ENCODE peak calls at places on chromosomes 6 and 20, in eight cellular contexts. T, H, Y, L, G, X, M and I are unnamed samples.

GRCh38 chr20:35821807-35822242 is 50.0 kb downstream of the PHF20 start:
- DNase-seq in T (no peak), H (peak; percentile 86), Y (no peak), L (no peak), G (no peak), X (no peak), M (no peak), I (no peak)

GRCh38 chr6:169921853-169922779 is 170.7 kb downstream of the ERMARD start:
- DNase-seq in T (no peak), H (no peak), Y (peak; percentile 61), L (no peak), G (no peak), X (peak; percentile 48), M (no peak), I (no peak)

GRCh38 chr6:8483650-8484049 is 48.3 kb upstream of the SLC35B3 start:
- DNase-seq in T (no peak), H (no peak), Y (no peak), L (no peak), G (no peak), X (no peak), M (no peak), I (no peak)

GRCh38 chr6:148629197-148629909 is 117.5 kb upstream of the UST start:
- DNase-seq in T (no peak), H (no peak), Y (no peak), L (no peak), G (no peak), X (no peak), M (no peak), I (no peak)

GRCh38 chr6:2839195-2839981 is 2.3 kb downstream of the SERPINB1 start:
- DNase-seq in T (no peak), H (peak; percentile 46), Y (no peak), L (no peak), G (no peak), X (no peak), M (no peak), I (no peak)

GRCh38 chr6:48835421-48835958 is 627.6 kb downstream of the MMUT start:
- DNase-seq in T (no peak), H (peak; percentile 37), Y (no peak), L (no peak), G (no peak), X (no peak), M (no peak), I (no peak)

GRCh38 chr6:35071347-35071994 is 69.7 kb downstream of the TCP11 start:
- DNase-seq in T (no peak), H (no peak), Y (no peak), L (no peak), G (no peak), X (no peak), M (no peak), I (no peak)

GRCh38 chr6:72787521-72788031 is 165.7 kb downstream of the KCNQ5 start:
- DNase-seq in T (no peak), H (peak; percentile 77), Y (no peak), L (no peak), G (no peak), X (no peak), M (no peak), I (no peak)

GRCh38 chr20:58719258-58719657 is 26.7 kb downstream of the NPEPL1 start:
- DNase-seq in T (peak; percentile 32), H (no peak), Y (peak; percentile 37), L (peak; percentile 1), G (no peak), X (no peak), M (no peak), I (no peak)

GRCh38 chr20:32839227-32839981 is 19.3 kb upstream of the EFCAB8 start:
- DNase-seq in T (no peak), H (no peak), Y (no peak), L (no peak), G (no peak), X (no peak), M (no peak), I (no peak)

GRCh38 chr6:30687659-30688431 is 1.4 kb upstream of the PPP1R18 start:
- DNase-seq in T (no peak), H (peak; percentile 46), Y (no peak), L (no peak), G (no peak), X (no peak), M (no peak), I (no peak)

GRCh38 chr20:48597521-48598302 is 230.1 kb downstream of the PREX1 start:
- DNase-seq in T (no peak), H (no peak), Y (no peak), L (no peak), G (no peak), X (no peak), M (no peak), I (no peak)

GRCh38 chr6:133326584-133326983 is 85.4 kb downstream of the EYA4 start:
- DNase-seq in T (no peak), H (no peak), Y (no peak), L (no peak), G (no peak), X (no peak), M (no peak), I (no peak)

GRCh38 chr20:2084703-2085102 is 16.9 kb upstream of the STK35 start:
- DNase-seq in T (no peak), H (no peak), Y (no peak), L (no peak), G (no peak), X (no peak), M (no peak), I (no peak)

GRCh38 chr6:146990821-146991798 is 213.1 kb upstream of the STXBP5 start:
- DNase-seq in T (no peak), H (peak; percentile 31), Y (no peak), L (no peak), G (no peak), X (no peak), M (no peak), I (no peak)

GRCh38 chr20:58618694-58619540 is 32.2 kb upstream of the STX16 start:
- DNase-seq in T (no peak), H (no peak), Y (no peak), L (no peak), G (no peak), X (no peak), M (no peak), I (no peak)

GRCh38 chr6:144510859-144511258 is 225.7 kb downstream of the UTRN start:
- DNase-seq in T (no peak), H (no peak), Y (no peak), L (no peak), G (no peak), X (no peak), M (no peak), I (no peak)

GRCh38 chr20:63658749-63659187 is 656 bp downstream of the RTEL1 start:
- DNase-seq in T (no peak), H (no peak), Y (no peak), L (no peak), G (no peak), X (peak; percentile 46), M (no peak), I (no peak)

GRCh38 chr6:98529364-98529763 is 305.0 kb upstream of the POU3F2 start:
- DNase-seq in T (no peak), H (no peak), Y (no peak), L (no peak), G (no peak), X (no peak), M (peak; percentile 51), I (no peak)

GRCh38 chr6:57216235-57217101 is 5.6 kb downstream of the RAB23 start:
- DNase-seq in T (no peak), H (peak; percentile 33), Y (no peak), L (no peak), G (no peak), X (no peak), M (no peak), I (no peak)

GRCh38 chr20:10178091-10178490 is 40.5 kb upstream of the SNAP25 start:
- DNase-seq in T (no peak), H (no peak), Y (no peak), L (no peak), G (no peak), X (no peak), M (no peak), I (no peak)

GRCh38 chr6:14035448-14035847 is 82.1 kb upstream of the CD83 start:
- DNase-seq in T (no peak), H (peak; percentile 90), Y (no peak), L (no peak), G (no peak), X (no peak), M (no peak), I (peak; percentile 61)

GRCh38 chr6:121999458-122000065 is 399.9 kb upstream of the HSF2 start:
- DNase-seq in T (no peak), H (no peak), Y (no peak), L (no peak), G (no peak), X (no peak), M (no peak), I (no peak)

GRCh38 chr6:30264731-30265130 is 51.5 kb upstream of the TRIM26 start:
- DNase-seq in T (no peak), H (peak; percentile 23), Y (no peak), L (no peak), G (no peak), X (no peak), M (no peak), I (no peak)

GRCh38 chr20:16293590-16293989 is 279.7 kb downstream of the KIF16B start:
- DNase-seq in T (no peak), H (no peak), Y (no peak), L (no peak), G (no peak), X (no peak), M (no peak), I (no peak)

GRCh38 chr20:401682-402495 is 6.2 kb upstream of the RBCK1 start:
- DNase-seq in T (no peak), H (peak; percentile 55), Y (no peak), L (no peak), G (no peak), X (no peak), M (no peak), I (no peak)

GRCh38 chr20:15875446-15875845 is 697.8 kb downstream of the KIF16B start:
- DNase-seq in T (no peak), H (no peak), Y (no peak), L (no peak), G (no peak), X (no peak), M (no peak), I (no peak)

GRCh38 chr6:154488276-154488627 is 22.2 kb downstream of the CNKSR3 start:
- DNase-seq in T (no peak), H (no peak), Y (no peak), L (no peak), G (no peak), X (no peak), M (no peak), I (no peak)